ENCODE peak calls at places on chromosomes 4 and X, in nine cellular contexts. One of them, this sample, is unnamed.

GRCh38 chrX:42247241-42247640 is 323.9 kb upstream of the CASK start:
- DNase-seq in GM12865: peak
- DNase-seq in cardiac muscle cell: no peak
- DNase-seq in GM20000: no peak
- DNase-seq in dorsolateral prefrontal cortex: no peak
- DNase-seq in adrenal gland: no peak
- DNase-seq in heart left ventricle: no peak
- DNase-seq in GM13977: no peak
- DNase-seq in AG04450: no peak
- DNase-seq in this sample: no peak

GRCh38 chr4:56626963-56627362 is 54.1 kb downstream of the HOPX start:
- DNase-seq in GM12865: peak
- DNase-seq in cardiac muscle cell: no peak
- DNase-seq in GM20000: no peak
- DNase-seq in dorsolateral prefrontal cortex: no peak
- DNase-seq in adrenal gland: no peak
- DNase-seq in heart left ventricle: no peak
- DNase-seq in GM13977: no peak
- DNase-seq in AG04450: no peak
- DNase-seq in this sample: no peak

GRCh38 chrX:20527458-20528099 is 260.9 kb upstream of the RPS6KA3 start:
- DNase-seq in GM12865: no peak
- DNase-seq in cardiac muscle cell: peak
- DNase-seq in GM20000: peak
- DNase-seq in dorsolateral prefrontal cortex: no peak
- DNase-seq in adrenal gland: no peak
- DNase-seq in heart left ventricle: no peak
- DNase-seq in GM13977: peak
- DNase-seq in AG04450: no peak
- DNase-seq in this sample: no peak

GRCh38 chr4:75985116-75985515 is 5.6 kb downstream of the SDAD1 start:
- DNase-seq in GM12865: no peak
- DNase-seq in cardiac muscle cell: no peak
- DNase-seq in GM20000: no peak
- DNase-seq in dorsolateral prefrontal cortex: no peak
- DNase-seq in adrenal gland: peak
- DNase-seq in heart left ventricle: no peak
- DNase-seq in GM13977: no peak
- DNase-seq in AG04450: peak
- DNase-seq in this sample: no peak

GRCh38 chrX:19709812-19710518 is 177.4 kb downstream of the SH3KBP1 start:
- DNase-seq in GM12865: no peak
- DNase-seq in cardiac muscle cell: no peak
- DNase-seq in GM20000: no peak
- DNase-seq in dorsolateral prefrontal cortex: no peak
- DNase-seq in adrenal gland: peak
- DNase-seq in heart left ventricle: no peak
- DNase-seq in GM13977: no peak
- DNase-seq in AG04450: no peak
- DNase-seq in this sample: no peak

GRCh38 chrX:1554469-1555210 is 17.7 kb upstream of the P2RY8 start:
- DNase-seq in GM12865: peak
- DNase-seq in cardiac muscle cell: no peak
- DNase-seq in GM20000: no peak
- DNase-seq in dorsolateral prefrontal cortex: no peak
- DNase-seq in adrenal gland: no peak
- DNase-seq in heart left ventricle: no peak
- DNase-seq in GM13977: no peak
- DNase-seq in AG04450: no peak
- DNase-seq in this sample: no peak

GRCh38 chr4:83618991-83619390 is 83.1 kb downstream of the GPAT3 start:
- DNase-seq in GM12865: no peak
- DNase-seq in cardiac muscle cell: peak
- DNase-seq in GM20000: no peak
- DNase-seq in dorsolateral prefrontal cortex: no peak
- DNase-seq in adrenal gland: peak
- DNase-seq in heart left ventricle: peak
- DNase-seq in GM13977: no peak
- DNase-seq in AG04450: no peak
- DNase-seq in this sample: no peak

GRCh38 chr4:81227968-81228367 is 12.9 kb upstream of the PRKG2 start:
- DNase-seq in GM12865: no peak
- DNase-seq in cardiac muscle cell: no peak
- DNase-seq in GM20000: no peak
- DNase-seq in dorsolateral prefrontal cortex: no peak
- DNase-seq in adrenal gland: no peak
- DNase-seq in heart left ventricle: no peak
- DNase-seq in GM13977: no peak
- DNase-seq in AG04450: no peak
- DNase-seq in this sample: no peak

GRCh38 chrX:111555559-111555958 is 44.1 kb downstream of the SERTM2 start:
- DNase-seq in GM12865: no peak
- DNase-seq in cardiac muscle cell: no peak
- DNase-seq in GM20000: no peak
- DNase-seq in dorsolateral prefrontal cortex: no peak
- DNase-seq in adrenal gland: no peak
- DNase-seq in heart left ventricle: no peak
- DNase-seq in GM13977: no peak
- DNase-seq in AG04450: no peak
- DNase-seq in this sample: no peak

GRCh38 chrX:120457766-120458180 is 11.3 kb downstream of the LAMP2 start:
- DNase-seq in GM12865: peak
- DNase-seq in cardiac muscle cell: no peak
- DNase-seq in GM20000: peak
- DNase-seq in dorsolateral prefrontal cortex: no peak
- DNase-seq in adrenal gland: no peak
- DNase-seq in heart left ventricle: no peak
- DNase-seq in GM13977: peak
- DNase-seq in AG04450: peak
- DNase-seq in this sample: no peak

GRCh38 chr4:105951198-105951597 is 55.9 kb downstream of the NPNT start:
- DNase-seq in GM12865: no peak
- DNase-seq in cardiac muscle cell: no peak
- DNase-seq in GM20000: no peak
- DNase-seq in dorsolateral prefrontal cortex: no peak
- DNase-seq in adrenal gland: no peak
- DNase-seq in heart left ventricle: no peak
- DNase-seq in GM13977: no peak
- DNase-seq in AG04450: no peak
- DNase-seq in this sample: no peak

GRCh38 chr4:833731-834367 is 7.9 kb upstream of the CPLX1 start:
- DNase-seq in GM12865: no peak
- DNase-seq in cardiac muscle cell: no peak
- DNase-seq in GM20000: no peak
- DNase-seq in dorsolateral prefrontal cortex: no peak
- DNase-seq in adrenal gland: no peak
- DNase-seq in heart left ventricle: no peak
- DNase-seq in GM13977: no peak
- DNase-seq in AG04450: no peak
- DNase-seq in this sample: no peak

GRCh38 chr4:89519771-89520170 is 212.2 kb upstream of the GPRIN3 start:
- DNase-seq in GM12865: no peak
- DNase-seq in cardiac muscle cell: no peak
- DNase-seq in GM20000: no peak
- DNase-seq in dorsolateral prefrontal cortex: no peak
- DNase-seq in adrenal gland: no peak
- DNase-seq in heart left ventricle: no peak
- DNase-seq in GM13977: no peak
- DNase-seq in AG04450: no peak
- DNase-seq in this sample: no peak

GRCh38 chrX:152895724-152896420 is 2.0 kb upstream of the ZNF185 start:
- DNase-seq in GM12865: no peak
- DNase-seq in cardiac muscle cell: no peak
- DNase-seq in GM20000: no peak
- DNase-seq in dorsolateral prefrontal cortex: no peak
- DNase-seq in adrenal gland: no peak
- DNase-seq in heart left ventricle: no peak
- DNase-seq in GM13977: no peak
- DNase-seq in AG04450: no peak
- DNase-seq in this sample: no peak

GRCh38 chrX:40099046-40099968 is 1.5 kb upstream of the BCOR start:
- DNase-seq in GM12865: peak
- DNase-seq in cardiac muscle cell: peak
- DNase-seq in GM20000: peak
- DNase-seq in dorsolateral prefrontal cortex: no peak
- DNase-seq in adrenal gland: peak
- DNase-seq in heart left ventricle: peak
- DNase-seq in GM13977: peak
- DNase-seq in AG04450: no peak
- DNase-seq in this sample: no peak

GRCh38 chr4:171622729-171623128 is 190.5 kb upstream of the GALNTL6 start:
- DNase-seq in GM12865: no peak
- DNase-seq in cardiac muscle cell: no peak
- DNase-seq in GM20000: no peak
- DNase-seq in dorsolateral prefrontal cortex: no peak
- DNase-seq in adrenal gland: no peak
- DNase-seq in heart left ventricle: no peak
- DNase-seq in GM13977: no peak
- DNase-seq in AG04450: no peak
- DNase-seq in this sample: no peak

GRCh38 chr4:77203380-77204197 is 46.6 kb downstream of the CCNG2 start:
- DNase-seq in GM12865: peak
- DNase-seq in cardiac muscle cell: peak
- DNase-seq in GM20000: peak
- DNase-seq in dorsolateral prefrontal cortex: peak
- DNase-seq in adrenal gland: peak
- DNase-seq in heart left ventricle: peak
- DNase-seq in GM13977: peak
- DNase-seq in AG04450: peak
- DNase-seq in this sample: peak

GRCh38 chr4:156672924-156673323 is 298.7 kb downstream of the PDGFC start:
- DNase-seq in GM12865: no peak
- DNase-seq in cardiac muscle cell: no peak
- DNase-seq in GM20000: no peak
- DNase-seq in dorsolateral prefrontal cortex: no peak
- DNase-seq in adrenal gland: no peak
- DNase-seq in heart left ventricle: no peak
- DNase-seq in GM13977: no peak
- DNase-seq in AG04450: no peak
- DNase-seq in this sample: no peak

GRCh38 chrX:96569034-96569433 is 115.6 kb upstream of the DIAPH2 start:
- DNase-seq in GM12865: no peak
- DNase-seq in cardiac muscle cell: no peak
- DNase-seq in GM20000: no peak
- DNase-seq in dorsolateral prefrontal cortex: no peak
- DNase-seq in adrenal gland: no peak
- DNase-seq in heart left ventricle: no peak
- DNase-seq in GM13977: no peak
- DNase-seq in AG04450: no peak
- DNase-seq in this sample: no peak

DNA sequence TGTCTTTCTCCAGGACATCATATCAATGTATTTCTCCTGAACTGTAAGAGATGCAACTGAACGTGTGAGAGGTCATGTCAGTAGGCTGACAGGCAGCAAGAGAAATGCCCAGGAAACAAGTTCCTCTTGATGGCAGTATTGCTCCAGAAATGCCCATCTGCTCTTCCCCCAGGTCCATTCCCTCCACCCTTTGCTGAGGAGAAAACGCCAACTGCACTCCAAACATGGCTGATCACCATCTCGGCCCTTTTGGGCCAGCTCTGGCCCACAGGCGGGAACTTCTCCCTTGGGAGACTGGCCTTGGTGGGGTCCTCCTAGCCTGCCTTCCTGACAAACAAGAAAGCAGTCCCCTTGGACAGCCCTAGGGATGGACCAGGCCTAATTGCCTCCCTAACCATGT is 276.5 kb upstream of the AGTR2 start:
- DNase-seq in GM12865: peak
- DNase-seq in cardiac muscle cell: no peak
- DNase-seq in GM20000: peak
- DNase-seq in dorsolateral prefrontal cortex: peak
- DNase-seq in adrenal gland: peak
- DNase-seq in heart left ventricle: no peak
- DNase-seq in GM13977: peak
- DNase-seq in AG04450: no peak
- DNase-seq in this sample: no peak
- TF ChIP-seq CTCF in GM12865: no peak
- TF ChIP-seq CTCF in cardiac muscle cell: no peak
- TF ChIP-seq CTCF in GM20000: no peak
- TF ChIP-seq CTCF in dorsolateral prefrontal cortex: peak
- TF ChIP-seq CTCF in adrenal gland: peak
- TF ChIP-seq CTCF in heart left ventricle: peak
- TF ChIP-seq CTCF in GM13977: peak
- TF ChIP-seq CTCF in AG04450: no peak
- TF ChIP-seq CTCF in this sample: no peak

DNA sequence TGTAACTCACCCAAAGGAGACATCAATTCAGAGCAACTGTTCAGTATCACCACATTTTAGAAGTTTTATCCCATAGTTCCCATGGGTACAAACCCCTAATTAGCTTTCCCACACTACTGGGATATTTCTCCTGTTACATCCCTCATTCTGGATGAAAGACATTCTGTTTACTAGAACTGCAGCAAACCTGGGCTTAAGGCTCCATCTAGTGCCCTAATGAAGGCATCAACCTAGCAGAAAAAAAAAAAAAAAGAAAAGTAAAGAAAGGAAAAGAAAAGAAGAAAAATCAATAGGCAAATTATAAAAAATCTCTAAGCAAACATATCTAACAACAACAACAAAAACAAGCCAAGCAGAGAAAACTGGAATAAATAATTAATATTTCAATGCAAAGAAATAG is 133.7 kb upstream of the CPXCR1 start:
- DNase-seq in GM12865: no peak
- DNase-seq in cardiac muscle cell: peak
- DNase-seq in GM20000: no peak
- DNase-seq in dorsolateral prefrontal cortex: no peak
- DNase-seq in adrenal gland: no peak
- DNase-seq in heart left ventricle: no peak
- DNase-seq in GM13977: no peak
- DNase-seq in AG04450: no peak
- DNase-seq in this sample: no peak
- TF ChIP-seq CTCF in GM12865: no peak
- TF ChIP-seq CTCF in cardiac muscle cell: peak
- TF ChIP-seq CTCF in GM20000: no peak
- TF ChIP-seq CTCF in dorsolateral prefrontal cortex: peak
- TF ChIP-seq CTCF in adrenal gland: peak
- TF ChIP-seq CTCF in heart left ventricle: peak
- TF ChIP-seq CTCF in GM13977: peak
- TF ChIP-seq CTCF in AG04450: no peak
- TF ChIP-seq CTCF in this sample: no peak

DNA sequence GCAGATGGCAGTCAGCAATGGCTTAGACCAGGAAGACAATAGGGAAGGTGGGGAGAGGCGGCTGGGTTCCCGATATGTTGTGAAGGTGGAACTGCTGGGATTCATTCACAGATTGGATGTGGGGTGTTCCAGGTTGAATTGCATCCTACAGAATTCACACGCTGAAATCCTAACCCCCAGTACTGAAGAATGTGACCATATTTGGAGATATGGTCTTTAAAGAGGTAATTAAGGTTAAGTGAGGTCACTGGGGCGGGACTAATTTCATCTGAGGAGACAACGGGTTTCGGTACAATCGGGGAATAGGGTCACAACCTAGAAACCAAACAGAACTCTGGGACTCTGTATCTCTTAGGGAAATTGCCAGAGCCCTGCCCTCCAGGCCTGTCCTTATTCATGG is 5.3 kb upstream of the CHRNA9 start:
- DNase-seq in GM12865: no peak
- DNase-seq in cardiac muscle cell: no peak
- DNase-seq in GM20000: no peak
- DNase-seq in dorsolateral prefrontal cortex: no peak
- DNase-seq in adrenal gland: no peak
- DNase-seq in heart left ventricle: no peak
- DNase-seq in GM13977: no peak
- DNase-seq in AG04450: no peak
- DNase-seq in this sample: no peak
- TF ChIP-seq CTCF in GM12865: no peak
- TF ChIP-seq CTCF in cardiac muscle cell: no peak
- TF ChIP-seq CTCF in GM20000: no peak
- TF ChIP-seq CTCF in dorsolateral prefrontal cortex: no peak
- TF ChIP-seq CTCF in adrenal gland: no peak
- TF ChIP-seq CTCF in heart left ventricle: no peak
- TF ChIP-seq CTCF in GM13977: no peak
- TF ChIP-seq CTCF in AG04450: no peak
- TF ChIP-seq CTCF in this sample: no peak

GRCh38 chr4:19791422-19792113 is 460.1 kb upstream of the SLIT2 start:
- DNase-seq in GM12865: no peak
- DNase-seq in cardiac muscle cell: no peak
- DNase-seq in GM20000: no peak
- DNase-seq in dorsolateral prefrontal cortex: no peak
- DNase-seq in adrenal gland: no peak
- DNase-seq in heart left ventricle: no peak
- DNase-seq in GM13977: no peak
- DNase-seq in AG04450: no peak
- DNase-seq in this sample: no peak
- TF ChIP-seq CTCF in GM12865: no peak
- TF ChIP-seq CTCF in cardiac muscle cell: peak
- TF ChIP-seq CTCF in GM20000: no peak
- TF ChIP-seq CTCF in dorsolateral prefrontal cortex: no peak
- TF ChIP-seq CTCF in adrenal gland: peak
- TF ChIP-seq CTCF in heart left ventricle: no peak
- TF ChIP-seq CTCF in GM13977: no peak
- TF ChIP-seq CTCF in AG04450: peak
- TF ChIP-seq CTCF in this sample: no peak

This sample was measured in natural killer cell.